ENCODE peak calls at places on chromosome 22, in four cellular contexts. Q is HL-60, N is K562, E is GM12878. T is an unnamed sample.

GRCh38 chr22:27808730-27809129 is 7.2 kb upstream of the MN1 start:
- DNase-seq in Q (no peak), N (no peak), E (no peak), T (no peak)

GRCh38 chr22:46763051-46763705 is 728 bp downstream of the TBC1D22A start:
- DNase-seq in Q (no peak), N (peak; percentile 35), E (no peak), T (peak; percentile 66)

GRCh38 chr22:45934659-45935341 is 42.2 kb downstream of the WNT7B start:
- DNase-seq in Q (no peak), N (no peak), E (no peak), T (no peak)

GRCh38 chr22:48532986-48533385 is 1294.7 kb downstream of the BRD1 start:
- DNase-seq in Q (no peak), N (no peak), E (no peak), T (no peak)

GRCh38 chr22:28801845-28802594 is 1.7 kb upstream of the XBP1 start:
- DNase-seq in Q (peak; percentile 80), N (peak; percentile 53), E (no peak), T (no peak)

GRCh38 chr22:30424471-30425326 is 869 bp upstream of the MTFP1 start:
- DNase-seq in Q (peak; percentile 26), N (no peak), E (no peak), T (no peak)

GRCh38 chr22:19875061-19875530 is 20.4 kb upstream of the GNB1L start:
- DNase-seq in Q (no peak), N (no peak), E (no peak), T (peak; percentile 9)

GRCh38 chr22:26883393-26883792 is 226.0 kb downstream of the MIAT start:
- DNase-seq in Q (no peak), N (no peak), E (no peak), T (no peak)

GRCh38 chr22:32926600-32926999 is 125.1 kb downstream of the TIMP3 start:
- DNase-seq in Q (no peak), N (peak; percentile 19), E (no peak), T (no peak)

GRCh38 chr22:27576413-27576812 is 225.1 kb downstream of the MN1 start:
- DNase-seq in Q (no peak), N (no peak), E (no peak), T (no peak)

GRCh38 chr22:45163074-45163416 is 680 bp upstream of the NUP50 start:
- DNase-seq in Q (no peak), N (peak; percentile 20), E (no peak), T (peak; percentile 16)

GRCh38 chr22:33958741-33959140 is 38.5 kb upstream of the LARGE1 start:
- DNase-seq in Q (no peak), N (no peak), E (no peak), T (no peak)

GRCh38 chr22:20128619-20128901 is 3.0 kb upstream of the ZDHHC8 start:
- DNase-seq in Q (no peak), N (no peak), E (no peak), T (no peak)

GRCh38 chr22:45976351-45977002 is 485 bp downstream of the WNT7B start:
- DNase-seq in Q (no peak), N (no peak), E (no peak), T (no peak)

GRCh38 chr22:35838849-35839646 is 121.4 kb downstream of the APOL5 start:
- DNase-seq in Q (no peak), N (no peak), E (no peak), T (no peak)

GRCh38 chr22:33389927-33390326 is 331.7 kb upstream of the SYN3 start:
- DNase-seq in Q (no peak), N (no peak), E (no peak), T (no peak)

GRCh38 chr22:43850529-43850928 is 11.8 kb downstream of the SULT4A1 start:
- DNase-seq in Q (no peak), N (no peak), E (no peak), T (no peak)

GRCh38 chr22:30556388-30556787 is 9.8 kb upstream of the SEC14L6 start:
- DNase-seq in Q (no peak), N (no peak), E (no peak), T (no peak)

GRCh38 chr22:48826546-48826945 is 1001.1 kb downstream of the BRD1 start:
- DNase-seq in Q (no peak), N (no peak), E (no peak), T (no peak)

GRCh38 chr22:18929459-18929858 is 6.6 kb downstream of the PRODH start:
- DNase-seq in Q (no peak), N (no peak), E (no peak), T (no peak)

GRCh38 chr22:19819911-19820879 is 34.5 kb downstream of the GNB1L start:
- DNase-seq in Q (no peak), N (no peak), E (no peak), T (peak; percentile 11)

GRCh38 chr22:46629291-46629690 is 9.1 kb downstream of the GRAMD4 start:
- DNase-seq in Q (no peak), N (no peak), E (no peak), T (no peak)

GRCh38 chr22:30485362-30485988 is 13.7 kb upstream of the SEC14L3 start:
- DNase-seq in Q (peak; percentile 47), N (peak; percentile 92), E (peak; percentile 5), T (peak; percentile 92)

GRCh38 chr22:46573781-46574437 is 36.5 kb upstream of the CELSR1 start:
- DNase-seq in Q (no peak), N (no peak), E (no peak), T (no peak)

GRCh38 chr22:26811717-26811992 is 154.3 kb downstream of the MIAT start:
- DNase-seq in Q (no peak), N (no peak), E (no peak), T (no peak)

GRCh38 chr22:23834830-23835772 is 3.7 kb downstream of the DERL3 start:
- DNase-seq in Q (no peak), N (no peak), E (no peak), T (no peak)
- TF ChIP-seq SPI1 in Q (no peak), N (no peak), E (no peak), T (no peak)

GRCh38 chr22:50199836-50200332 is 927 bp upstream of the SELENOO start:
- DNase-seq in Q (no peak), N (no peak), E (no peak), T (no peak)
- TF ChIP-seq POLR2AphosphoS5 in Q (peak; percentile 70), N (no peak), E (peak; percentile 45), T (peak; percentile 69)

GRCh38 chr22:38036392-38037062 is 20.7 kb upstream of the PICK1 start:
- DNase-seq in Q (no peak), N (no peak), E (no peak), T (no peak)

GRCh38 chr22:38038890-38039812 is 18.1 kb upstream of the PICK1 start:
- DNase-seq in Q (no peak), N (no peak), E (no peak), T (no peak)

GRCh38 chr22:38035530-38035885 is 21.7 kb upstream of the PICK1 start:
- DNase-seq in Q (no peak), N (no peak), E (no peak), T (no peak)

GRCh38 chr22:38040953-38041759 is 16.0 kb upstream of the PICK1 start:
- DNase-seq in Q (no peak), N (no peak), E (no peak), T (no peak)

GRCh38 chr22:38038426-38038825 is 18.8 kb upstream of the PICK1 start:
- DNase-seq in Q (no peak), N (no peak), E (no peak), T (no peak)
- TF ChIP-seq SPI1 in Q (no peak), N (no peak), E (no peak), T (no peak)

DNA sequence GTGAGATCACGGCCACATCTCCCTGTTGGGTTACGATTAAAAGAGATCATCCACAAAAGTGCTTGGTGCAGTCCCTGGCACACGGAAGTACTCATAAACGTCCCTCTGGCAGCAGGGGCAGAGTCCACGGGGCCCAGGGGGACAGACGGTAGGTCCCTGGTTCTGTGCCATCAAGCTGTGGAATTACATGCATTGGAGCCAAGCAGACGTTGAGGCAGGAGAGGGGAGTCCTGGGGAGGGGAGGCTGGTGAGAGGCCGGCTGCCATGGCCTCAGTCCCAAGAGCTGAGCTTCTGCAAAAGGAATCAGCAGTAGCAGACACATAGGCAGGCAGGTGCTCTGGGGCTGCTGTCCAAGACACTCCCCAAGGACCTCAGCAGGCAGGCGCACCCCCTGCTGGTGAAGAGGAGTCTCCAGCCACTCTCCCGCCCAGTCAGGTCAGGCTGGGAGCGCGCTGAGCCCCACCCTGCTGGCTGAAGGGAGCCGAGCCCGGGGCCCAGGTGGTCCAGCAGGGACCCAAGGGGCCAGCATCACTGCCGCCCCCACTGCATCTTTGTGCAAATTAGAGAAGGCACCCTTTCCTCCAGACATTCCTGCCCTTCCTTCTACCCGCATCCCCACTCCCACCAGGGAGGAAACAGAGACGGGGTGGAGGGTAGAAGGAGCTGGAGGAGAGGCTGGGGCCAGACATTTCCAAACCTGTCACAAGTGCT is 7.6 kb upstream of the KCTD17 start:
- DNase-seq in Q (peak; percentile 51), N (peak; percentile 74), E (no peak), T (peak; percentile 86)
- TF ChIP-seq POLR2AphosphoS5 in Q (no peak), N (no peak), E (no peak), T (no peak)

GRCh38 chr22:31683181-31684105 is 21.4 kb upstream of the PISD start:
- DNase-seq in Q (no peak), N (no peak), E (no peak), T (no peak)
- TF ChIP-seq SPI1 in Q (no peak), N (no peak), E (no peak), T (no peak)

GRCh38 chr22:40182231-40182835 is 4.6 kb downstream of the TNRC6B start:
- DNase-seq in Q (no peak), N (no peak), E (no peak), T (no peak)

GRCh38 chr22:40180403-40180802 is 2.7 kb downstream of the TNRC6B start:
- DNase-seq in Q (no peak), N (no peak), E (no peak), T (no peak)

GRCh38 chr22:40181323-40181722 is 3.6 kb downstream of the TNRC6B start:
- DNase-seq in Q (no peak), N (no peak), E (no peak), T (no peak)

GRCh38 chr22:40179535-40179934 is 1.8 kb downstream of the TNRC6B start:
- DNase-seq in Q (no peak), N (no peak), E (no peak), T (no peak)

DNA sequence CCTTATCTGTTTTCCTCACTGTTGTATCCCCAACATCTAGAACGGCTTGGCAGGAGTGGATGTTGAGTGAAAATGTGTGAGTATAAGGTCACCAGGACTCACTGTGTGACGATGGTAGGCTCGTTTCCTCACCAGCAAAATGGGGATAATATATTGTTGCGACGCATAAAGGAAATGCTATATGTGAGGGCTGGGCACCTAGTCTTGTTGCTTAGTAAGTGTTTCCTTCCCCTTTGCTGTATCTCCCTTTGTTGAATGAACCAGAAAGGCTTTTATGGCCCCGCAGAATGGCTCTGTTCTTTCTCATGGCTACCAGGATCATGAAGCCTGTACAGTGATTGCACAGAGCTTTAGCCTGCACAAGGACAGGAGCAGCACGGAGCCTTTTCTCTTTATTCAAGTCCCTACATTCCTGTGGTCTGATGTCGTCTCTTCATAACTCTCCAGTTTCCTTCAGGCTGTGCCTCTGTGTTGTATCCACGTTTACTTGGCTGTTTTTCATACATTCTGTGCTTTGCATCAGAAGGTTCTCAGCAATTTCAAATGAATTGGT is 5.4 kb downstream of the TNRC6B start:
- DNase-seq in Q (no peak), N (no peak), E (no peak), T (no peak)
- TF ChIP-seq POLR2AphosphoS5 in Q (no peak), N (no peak), E (no peak), T (no peak)

T was measured in GM12891.